ENCODE peak calls at places on chromosome 1, in six cellular contexts. A is lung microvascular endothelial cell; Q is foreskin fibroblast; M is NCI-H1417; G is activated CD8-positive, alpha-beta T cell treated with anti-CD3 and anti-CD28 coated beads for 36 hours; B is heart left ventricle. C is an unnamed sample.

GRCh38 chr1:229298887-229299503 is 28.1 kb downstream of the RAB4A start:
- DNase-seq in A (no peak), Q (no peak), M (no peak), G (no peak), B (no peak), C (no peak)

GRCh38 chr1:214558002-214558770 is 6.8 kb upstream of the PTPN14 start:
- DNase-seq in A (peak; percentile 85), Q (peak; percentile 92), M (no peak), G (no peak), B (no peak), C (no peak)

GRCh38 chr1:31795096-31795675 is 20.6 kb downstream of the SPOCD1 start:
- DNase-seq in A (no peak), Q (no peak), M (no peak), G (no peak), B (no peak), C (no peak)

GRCh38 chr1:67856921-67857320 is 23.7 kb upstream of the GNG12 start:
- DNase-seq in A (no peak), Q (no peak), M (no peak), G (no peak), B (no peak), C (no peak)

GRCh38 chr1:218355269-218355668 is 10.1 kb downstream of the TGFB2 start:
- DNase-seq in A (no peak), Q (no peak), M (no peak), G (no peak), B (no peak), C (no peak)

GRCh38 chr1:23559136-23559984 is at the start of gene ID3:
- DNase-seq in A (peak; percentile 97), Q (peak; percentile 97), M (peak; percentile 95), G (peak; percentile 98), B (peak; percentile 97), C (peak; percentile 96)

GRCh38 chr1:216034506-216034905 is 388.7 kb downstream of the USH2A start:
- DNase-seq in A (no peak), Q (no peak), M (no peak), G (no peak), B (no peak), C (no peak)

GRCh38 chr1:212234431-212235298 is 50.5 kb upstream of the PPP2R5A start:
- DNase-seq in A (peak; percentile 90), Q (peak; percentile 92), M (no peak), G (peak; percentile 53), B (peak; percentile 69), C (peak; percentile 61)

GRCh38 chr1:198903203-198903602 is 264.4 kb downstream of the PTPRC start:
- DNase-seq in A (no peak), Q (no peak), M (no peak), G (no peak), B (no peak), C (peak; percentile 48)